ENCODE peak calls at places on chromosomes 7 and 10, in four cellular contexts. W is amygdala; Y is stimulated activated naive CD8-positive, alpha-beta T cell treated with anti-CD3 and anti-CD28 coated beads, Interleukin-15, Interleukin-2, amounts not matched to agents 100 U/mL and 50 U/mL, for 24 hours; M is AML-193. N is an unnamed sample.

GRCh38 chr7:27863866-27864265 is 123.9 kb downstream of the TAX1BP1 start:
- DNase-seq in W (no peak), Y (no peak), M (no peak), N (no peak)

GRCh38 chr10:89615824-89616223 is 29.2 kb downstream of the PANK1 start:
- DNase-seq in W (no peak), Y (no peak), M (no peak), N (no peak)

GRCh38 chr10:113854757-113855626 is 531 bp downstream of the NHLRC2 start:
- DNase-seq in W (peak), Y (peak), M (peak), N (no peak)

GRCh38 chr10:71685554-71686202 is 33.9 kb downstream of the C10orf105 start:
- DNase-seq in W (no peak), Y (no peak), M (no peak), N (no peak)

GRCh38 chr7:1497293-1497927 is 6.8 kb downstream of the INTS1 start:
- DNase-seq in W (no peak), Y (no peak), M (no peak), N (no peak)

GRCh38 chr7:117873056-117873932 is at the start of gene CTTNBP2:
- DNase-seq in W (peak), Y (no peak), M (no peak), N (peak)

GRCh38 chr7:35411331-35411730 is 157.4 kb upstream of the TBX20 start:
- DNase-seq in W (no peak), Y (no peak), M (no peak), N (no peak)

GRCh38 chr10:6516277-6516676 is 63.8 kb downstream of the PRKCQ start:
- DNase-seq in W (no peak), Y (no peak), M (no peak), N (no peak)

GRCh38 chr10:5151076-5151475 is 33.9 kb downstream of the AKR1C8 start:
- DNase-seq in W (no peak), Y (no peak), M (no peak), N (no peak)

GRCh38 chr7:21412291-21412896 is 15.5 kb upstream of the SP4 start:
- DNase-seq in W (no peak), Y (no peak), M (no peak), N (no peak)

GRCh38 chr7:102433319-102434038 is at the start of gene ORAI2:
- DNase-seq in W (peak), Y (peak), M (peak), N (peak)

GRCh38 chr7:124765401-124766352 is at the start of gene GPR37:
- DNase-seq in W (peak), Y (peak), M (no peak), N (peak)

GRCh38 chr10:22250897-22251605 is 33.2 kb upstream of the EBLN1 start:
- DNase-seq in W (no peak), Y (no peak), M (peak), N (no peak)

GRCh38 chr7:4724648-4725013 is 42.5 kb downstream of the FOXK1 start:
- DNase-seq in W (no peak), Y (no peak), M (no peak), N (no peak)

GRCh38 chr10:72275351-72276012 is 1.8 kb downstream of the DDIT4 start:
- DNase-seq in W (no peak), Y (no peak), M (no peak), N (no peak)

GRCh38 chr7:92447239-92448184 is at the start of gene GATAD1:
- DNase-seq in W (peak), Y (peak), M (peak), N (peak)

GRCh38 chr7:47968852-47969774 is 10.3 kb downstream of the HUS1 start:
- DNase-seq in W (peak), Y (peak), M (peak), N (no peak)

GRCh38 chr10:119655566-119656001 is 4.4 kb downstream of the BAG3 start:
- DNase-seq in W (no peak), Y (peak), M (no peak), N (no peak)

GRCh38 chr10:102644066-102644645 is at the start of gene TRIM8:
- DNase-seq in W (peak), Y (peak), M (no peak), N (peak)

GRCh38 chr10:133446979-133447378 is 6.8 kb upstream of the SCART1 start:
- DNase-seq in W (no peak), Y (no peak), M (no peak), N (no peak)

GRCh38 chr10:6600224-6600987 is 20.3 kb upstream of the PRKCQ start:
- DNase-seq in W (no peak), Y (no peak), M (no peak), N (no peak)

GRCh38 chr7:115087437-115087836 is 165.5 kb downstream of the MDFIC start:
- DNase-seq in W (no peak), Y (no peak), M (no peak), N (no peak)

GRCh38 chr7:26439502-26440252 is 148.0 kb downstream of the SNX10 start:
- DNase-seq in W (no peak), Y (no peak), M (no peak), N (no peak)

GRCh38 chr10:35447693-35448407 is 111.5 kb downstream of the CCNY start:
- DNase-seq in W (no peak), Y (no peak), M (no peak), N (no peak)

GRCh38 chr10:31689233-31689632 is 239.4 kb downstream of the ARHGAP12 start:
- DNase-seq in W (no peak), Y (no peak), M (no peak), N (no peak)

N was measured in nucleus accumbens.